ENCODE peak calls at places on chromosomes 16 and 17, in four cellular contexts. One of them, this sample, is unnamed.

GRCh38 chr16:3948378-3948995 is 68.0 kb upstream of the CREBBP start:
- DNase-seq in psoas muscle: no peak
- DNase-seq in fibroblast of pulmonary artery: no peak
- DNase-seq in GM12864: no peak
- DNase-seq in this sample: no peak

GRCh38 chr17:49723423-49723822 is 15.7 kb upstream of the SLC35B1 start:
- DNase-seq in psoas muscle: peak
- DNase-seq in fibroblast of pulmonary artery: peak
- DNase-seq in GM12864: no peak
- DNase-seq in this sample: no peak

GRCh38 chr17:1989135-1989534 is 36.0 kb downstream of the RTN4RL1 start:
- DNase-seq in psoas muscle: peak
- DNase-seq in fibroblast of pulmonary artery: peak
- DNase-seq in GM12864: no peak
- DNase-seq in this sample: peak

GRCh38 chr17:67467500-67468481 is 90.7 kb downstream of the PITPNC1 start:
- DNase-seq in psoas muscle: no peak
- DNase-seq in fibroblast of pulmonary artery: no peak
- DNase-seq in GM12864: no peak
- DNase-seq in this sample: no peak

GRCh38 chr16:30885196-30885595 is 8.7 kb downstream of the BCL7C start:
- DNase-seq in psoas muscle: no peak
- DNase-seq in fibroblast of pulmonary artery: no peak
- DNase-seq in GM12864: no peak
- DNase-seq in this sample: no peak

GRCh38 chr17:75876938-75877751 is 1.2 kb downstream of the TRIM47 start:
- DNase-seq in psoas muscle: peak
- DNase-seq in fibroblast of pulmonary artery: peak
- DNase-seq in GM12864: no peak
- DNase-seq in this sample: peak

GRCh38 chr16:4317471-4318170 is 1.8 kb downstream of the GLIS2 start:
- DNase-seq in psoas muscle: no peak
- DNase-seq in fibroblast of pulmonary artery: no peak
- DNase-seq in GM12864: no peak
- DNase-seq in this sample: peak

GRCh38 chr16:13453325-13453724 is 466.6 kb upstream of the ERCC4 start:
- DNase-seq in psoas muscle: no peak
- DNase-seq in fibroblast of pulmonary artery: peak
- DNase-seq in GM12864: no peak
- DNase-seq in this sample: peak

GRCh38 chr17:6393368-6393952 is 41.5 kb downstream of the AIPL1 start:
- DNase-seq in psoas muscle: no peak
- DNase-seq in fibroblast of pulmonary artery: no peak
- DNase-seq in GM12864: no peak
- DNase-seq in this sample: no peak

DNA sequence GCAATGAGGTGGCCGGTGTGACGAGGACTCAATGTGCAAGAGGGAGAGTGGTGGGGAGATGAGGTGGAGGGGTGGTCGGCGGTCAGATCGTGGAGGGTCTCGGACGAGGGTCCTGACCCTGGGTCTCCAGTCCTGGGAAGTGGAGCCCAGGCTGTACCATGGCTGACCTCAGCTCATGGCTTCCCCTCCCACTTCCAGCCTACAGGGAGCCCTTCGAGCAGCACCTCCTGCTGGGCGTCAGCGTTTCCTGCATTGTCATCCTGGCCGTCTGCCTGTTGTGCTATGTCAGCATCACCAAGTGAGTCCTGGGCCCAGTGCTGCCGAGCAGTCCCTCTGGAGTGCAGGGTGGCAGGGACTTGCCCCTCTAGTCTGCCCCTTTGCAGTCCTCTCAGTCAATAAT is 41.8 kb downstream of the IL4R start:
- DNase-seq in psoas muscle: peak
- DNase-seq in fibroblast of pulmonary artery: peak
- DNase-seq in GM12864: no peak
- DNase-seq in this sample: peak
- TF ChIP-seq CTCF in psoas muscle: no peak
- TF ChIP-seq CTCF in fibroblast of pulmonary artery: peak
- TF ChIP-seq CTCF in GM12864: peak
- TF ChIP-seq CTCF in this sample: peak

GRCh38 chr17:21278304-21279197 is 6.0 kb upstream of the MAP2K3 start:
- DNase-seq in psoas muscle: peak
- DNase-seq in fibroblast of pulmonary artery: peak
- DNase-seq in GM12864: no peak
- DNase-seq in this sample: peak
- TF ChIP-seq CTCF in psoas muscle: peak
- TF ChIP-seq CTCF in fibroblast of pulmonary artery: no peak
- TF ChIP-seq CTCF in GM12864: no peak
- TF ChIP-seq CTCF in this sample: no peak

DNA sequence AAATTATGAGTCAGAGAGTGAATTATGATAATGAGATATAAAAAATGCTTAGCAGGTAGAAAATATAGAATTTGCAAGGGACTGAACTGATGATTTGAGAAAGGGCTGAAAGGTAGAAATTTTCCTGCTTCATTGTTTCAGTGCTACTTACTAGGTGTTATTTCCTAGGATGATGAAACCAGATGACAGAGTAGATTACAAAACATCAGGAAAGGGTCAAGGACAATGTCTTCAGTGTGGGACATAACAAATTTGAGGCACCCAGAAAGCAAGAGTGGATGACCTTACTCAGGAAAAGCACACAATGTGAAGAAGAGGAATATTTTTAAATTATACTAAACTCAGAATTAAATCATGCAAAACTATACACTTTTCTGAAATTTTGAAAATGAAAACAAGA is 102.1 kb downstream of the SHCBP1 start:
- DNase-seq in psoas muscle: no peak
- DNase-seq in fibroblast of pulmonary artery: no peak
- DNase-seq in GM12864: no peak
- DNase-seq in this sample: no peak
- TF ChIP-seq CTCF in psoas muscle: no peak
- TF ChIP-seq CTCF in fibroblast of pulmonary artery: no peak
- TF ChIP-seq CTCF in GM12864: no peak
- TF ChIP-seq CTCF in this sample: no peak

DNA sequence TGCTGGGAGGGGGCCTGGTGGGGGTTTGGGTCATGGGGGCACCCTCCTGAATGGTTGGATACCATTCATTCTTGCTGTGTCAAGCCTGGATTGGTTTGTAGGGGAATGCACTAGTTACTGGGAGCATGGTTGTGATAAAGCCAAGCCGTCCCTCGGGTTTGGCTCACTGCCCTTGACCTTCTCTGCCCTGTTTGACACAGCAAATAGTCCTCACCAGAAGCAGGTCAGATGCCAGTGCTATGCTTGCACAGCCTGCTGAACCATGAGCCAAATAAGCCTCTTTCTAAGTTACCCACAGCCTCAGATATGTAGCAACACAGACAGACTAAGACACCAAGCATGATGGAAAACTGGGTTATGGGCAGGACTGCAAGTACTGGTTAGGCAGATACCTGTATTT is 14.6 kb downstream of the ZNF778 start:
- DNase-seq in psoas muscle: no peak
- DNase-seq in fibroblast of pulmonary artery: no peak
- DNase-seq in GM12864: no peak
- DNase-seq in this sample: no peak
- TF ChIP-seq CTCF in psoas muscle: no peak
- TF ChIP-seq CTCF in fibroblast of pulmonary artery: no peak
- TF ChIP-seq CTCF in GM12864: no peak
- TF ChIP-seq CTCF in this sample: no peak

GRCh38 chr16:66266436-66267286 is 99.8 kb upstream of the CDH5 start:
- DNase-seq in psoas muscle: peak
- DNase-seq in fibroblast of pulmonary artery: peak
- DNase-seq in GM12864: no peak
- DNase-seq in this sample: no peak
- TF ChIP-seq CTCF in psoas muscle: no peak
- TF ChIP-seq CTCF in fibroblast of pulmonary artery: no peak
- TF ChIP-seq CTCF in GM12864: no peak
- TF ChIP-seq CTCF in this sample: no peak

GRCh38 chr16:84983308-84983707 is 28.0 kb downstream of the ZDHHC7 start:
- DNase-seq in psoas muscle: no peak
- DNase-seq in fibroblast of pulmonary artery: no peak
- DNase-seq in GM12864: no peak
- DNase-seq in this sample: no peak

GRCh38 chr16:84986102-84986501 is 25.2 kb downstream of the ZDHHC7 start:
- DNase-seq in psoas muscle: no peak
- DNase-seq in fibroblast of pulmonary artery: no peak
- DNase-seq in GM12864: no peak
- DNase-seq in this sample: no peak

GRCh38 chr16:84979516-84979915 is 31.8 kb downstream of the ZDHHC7 start:
- DNase-seq in psoas muscle: no peak
- DNase-seq in fibroblast of pulmonary artery: no peak
- DNase-seq in GM12864: no peak
- DNase-seq in this sample: no peak

GRCh38 chr16:84985079-84986065 is 26.0 kb downstream of the ZDHHC7 start:
- DNase-seq in psoas muscle: peak
- DNase-seq in fibroblast of pulmonary artery: peak
- DNase-seq in GM12864: no peak
- DNase-seq in this sample: peak

DNA sequence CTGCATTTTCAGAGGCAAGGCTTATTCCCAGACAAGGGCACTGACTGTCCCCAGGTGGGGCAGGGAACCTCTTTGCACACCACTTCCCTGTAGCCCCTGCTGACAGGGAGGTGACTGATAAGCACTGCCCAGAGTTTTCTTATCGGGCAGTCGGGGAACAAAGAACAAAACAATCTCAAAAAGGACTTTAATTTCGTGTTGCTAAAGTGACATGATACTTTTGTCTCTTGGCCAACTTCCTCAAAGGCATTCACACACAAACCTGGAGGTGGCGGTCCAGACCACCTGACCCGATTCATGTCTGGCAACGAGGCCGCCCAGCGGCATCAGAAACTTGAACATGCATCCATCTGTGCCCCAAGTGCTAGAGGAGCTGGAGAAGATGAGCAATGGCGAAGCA is 28.9 kb downstream of the ZDHHC7 start:
- DNase-seq in psoas muscle: peak
- DNase-seq in fibroblast of pulmonary artery: no peak
- DNase-seq in GM12864: no peak
- DNase-seq in this sample: no peak
- TF ChIP-seq CTCF in psoas muscle: peak
- TF ChIP-seq CTCF in fibroblast of pulmonary artery: no peak
- TF ChIP-seq CTCF in GM12864: no peak
- TF ChIP-seq CTCF in this sample: no peak

GRCh38 chr16:58843675-58844074 is 109.6 kb upstream of the GOT2 start:
- DNase-seq in psoas muscle: no peak
- DNase-seq in fibroblast of pulmonary artery: peak
- DNase-seq in GM12864: no peak
- DNase-seq in this sample: peak
- TF ChIP-seq CTCF in psoas muscle: no peak
- TF ChIP-seq CTCF in fibroblast of pulmonary artery: no peak
- TF ChIP-seq CTCF in GM12864: peak
- TF ChIP-seq CTCF in this sample: peak

GRCh38 chr16:87880117-87880696 is 10.9 kb upstream of the SLC7A5 start:
- DNase-seq in psoas muscle: no peak
- DNase-seq in fibroblast of pulmonary artery: no peak
- DNase-seq in GM12864: no peak
- DNase-seq in this sample: no peak

GRCh38 chr16:87874639-87875472 is 5.5 kb upstream of the SLC7A5 start:
- DNase-seq in psoas muscle: no peak
- DNase-seq in fibroblast of pulmonary artery: no peak
- DNase-seq in GM12864: no peak
- DNase-seq in this sample: no peak

GRCh38 chr16:87881327-87882200 is 12.3 kb upstream of the SLC7A5 start:
- DNase-seq in psoas muscle: no peak
- DNase-seq in fibroblast of pulmonary artery: no peak
- DNase-seq in GM12864: no peak
- DNase-seq in this sample: no peak

GRCh38 chr16:87878704-87879103 is 9.4 kb upstream of the SLC7A5 start:
- DNase-seq in psoas muscle: no peak
- DNase-seq in fibroblast of pulmonary artery: no peak
- DNase-seq in GM12864: no peak
- DNase-seq in this sample: no peak

DNA sequence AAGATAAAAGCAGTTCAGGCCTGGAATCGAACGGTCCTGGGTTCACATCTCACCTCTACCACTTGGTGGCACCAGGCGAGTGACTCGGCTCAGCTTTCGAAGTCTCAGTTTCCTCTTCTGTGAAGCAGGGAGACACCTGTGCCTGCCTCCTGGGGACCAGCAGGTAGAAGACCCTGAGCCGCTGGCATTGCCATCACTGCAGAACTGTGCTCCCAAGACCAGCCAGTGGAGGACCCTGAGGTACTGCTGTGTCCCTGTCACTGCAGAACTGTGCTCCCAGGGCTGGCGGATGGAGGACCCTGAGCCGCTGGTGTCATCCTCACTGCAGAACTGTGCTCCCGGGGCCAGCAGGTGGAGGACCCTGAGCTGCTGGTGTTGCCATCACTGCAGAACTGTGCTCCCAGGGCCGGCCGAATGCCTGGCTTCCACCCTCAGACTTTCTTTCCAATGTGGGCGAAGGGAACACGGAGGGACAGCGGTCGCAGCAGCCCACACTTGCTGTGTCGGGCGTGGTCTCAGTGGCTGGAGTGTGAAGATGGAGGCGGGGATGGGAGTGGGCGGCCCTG is 8.7 kb upstream of the SLC7A5 start:
- DNase-seq in psoas muscle: no peak
- DNase-seq in fibroblast of pulmonary artery: no peak
- DNase-seq in GM12864: no peak
- DNase-seq in this sample: no peak
- TF ChIP-seq CTCF in psoas muscle: no peak
- TF ChIP-seq CTCF in fibroblast of pulmonary artery: peak
- TF ChIP-seq CTCF in GM12864: peak
- TF ChIP-seq CTCF in this sample: no peak

GRCh38 chr17:35539659-35540026 is 2.2 kb upstream of the SLFN12L start:
- DNase-seq in psoas muscle: no peak
- DNase-seq in fibroblast of pulmonary artery: no peak
- DNase-seq in GM12864: no peak
- DNase-seq in this sample: no peak
- TF ChIP-seq CTCF in psoas muscle: no peak
- TF ChIP-seq CTCF in fibroblast of pulmonary artery: no peak
- TF ChIP-seq CTCF in GM12864: no peak
- TF ChIP-seq CTCF in this sample: no peak

DNA sequence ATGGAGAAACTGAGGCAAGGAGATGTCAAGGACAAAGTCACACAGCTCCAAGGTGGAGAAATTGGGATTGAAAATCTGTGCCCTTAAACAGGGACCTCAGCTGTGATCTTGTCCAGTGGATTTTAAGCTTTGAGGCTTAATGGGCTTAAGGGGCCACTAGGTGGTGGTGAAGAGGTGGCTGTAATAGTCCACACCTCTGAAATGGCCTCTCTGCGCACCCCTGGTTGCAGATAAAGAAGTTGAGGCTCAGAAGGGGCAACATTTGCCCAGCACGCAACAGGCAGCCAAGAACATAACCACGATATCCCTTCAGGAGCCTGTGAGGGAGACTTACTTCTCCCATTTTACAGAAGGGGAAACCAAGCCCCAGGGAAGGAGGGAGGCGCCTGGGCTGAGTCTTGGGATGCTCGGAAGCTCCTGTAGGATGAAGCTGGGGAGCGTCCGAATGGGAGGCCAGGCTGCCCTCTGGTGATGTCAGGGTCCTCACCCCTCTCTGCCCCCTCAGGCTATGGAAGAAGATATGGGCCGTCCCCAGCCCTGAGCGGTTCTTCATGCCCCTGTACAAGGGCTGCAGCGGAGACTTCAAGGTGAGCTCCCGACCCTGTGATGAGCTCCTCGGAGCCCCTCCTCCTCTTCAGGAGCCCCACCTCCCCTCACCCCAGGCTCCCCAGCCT is 43.7 kb downstream of the IL21R start:
- DNase-seq in psoas muscle: no peak
- DNase-seq in fibroblast of pulmonary artery: no peak
- DNase-seq in GM12864: no peak
- DNase-seq in this sample: no peak
- TF ChIP-seq CTCF in psoas muscle: no peak
- TF ChIP-seq CTCF in fibroblast of pulmonary artery: no peak
- TF ChIP-seq CTCF in GM12864: no peak
- TF ChIP-seq CTCF in this sample: no peak

This sample was measured in MCF 10A.